ENCODE peak calls at places on chromosomes 13 and 19, in six cellular contexts. T is GM23248, L is IMR-90, B is SK-N-SH, H is PC-3, F is H9. U is an unnamed sample. For H4K20me1, the result is how much of the 10 kb centered on the place peaks cover.

GRCh38 chr19:52115526-52116053 is 20.0 kb upstream of the ZNF841 start:
- DNase-seq in B (no peak), F (no peak), T (no peak), L (no peak), H (no peak), U (no peak)

GRCh38 chr13:44906758-44907157 is 82.5 kb downstream of the NUFIP1 start:
- DNase-seq in T (peak), H (no peak), B (no peak), F (no peak), L (peak), U (no peak)

GRCh38 chr19:14409157-14410053 is 9.7 kb downstream of the DDX39A start:
- DNase-seq in T (no peak), B (no peak), F (no peak), L (no peak), H (no peak), U (no peak)

GRCh38 chr19:9640956-9641355 is 19.9 kb upstream of the ZNF561 start:
- DNase-seq in H (peak), F (no peak), T (no peak), B (no peak), L (no peak), U (no peak)

GRCh38 chr13:74136089-74136658 is 2.0 kb upstream of the KLF12 start:
- DNase-seq in F (no peak), H (peak), B (peak), T (peak), L (peak), U (peak)

GRCh38 chr19:46394398-46394797 is 19.0 kb downstream of the CCDC8 start:
- DNase-seq in H (no peak), F (no peak), T (peak), B (no peak), L (no peak), U (no peak)

GRCh38 chr13:49421391-49421790 is 22.5 kb downstream of the CAB39L start:
- DNase-seq in T (no peak), L (no peak), B (no peak), H (peak), F (peak), U (peak)

GRCh38 chr13:51066091-51066831 is 44.8 kb downstream of the C13orf42 start:
- DNase-seq in H (peak), T (peak), F (no peak), L (peak), B (no peak), U (peak)

GRCh38 chr13:91375119-91375729 is 23.2 kb upstream of the GPC5 start:
- DNase-seq in B (peak), F (no peak), L (peak), H (peak), T (peak), U (peak)

GRCh38 chr19:57615346-57615745 is 1.3 kb downstream of the ZNF134 start:
- DNase-seq in F (no peak), L (no peak), H (no peak), T (peak), B (no peak), U (peak)

DNA sequence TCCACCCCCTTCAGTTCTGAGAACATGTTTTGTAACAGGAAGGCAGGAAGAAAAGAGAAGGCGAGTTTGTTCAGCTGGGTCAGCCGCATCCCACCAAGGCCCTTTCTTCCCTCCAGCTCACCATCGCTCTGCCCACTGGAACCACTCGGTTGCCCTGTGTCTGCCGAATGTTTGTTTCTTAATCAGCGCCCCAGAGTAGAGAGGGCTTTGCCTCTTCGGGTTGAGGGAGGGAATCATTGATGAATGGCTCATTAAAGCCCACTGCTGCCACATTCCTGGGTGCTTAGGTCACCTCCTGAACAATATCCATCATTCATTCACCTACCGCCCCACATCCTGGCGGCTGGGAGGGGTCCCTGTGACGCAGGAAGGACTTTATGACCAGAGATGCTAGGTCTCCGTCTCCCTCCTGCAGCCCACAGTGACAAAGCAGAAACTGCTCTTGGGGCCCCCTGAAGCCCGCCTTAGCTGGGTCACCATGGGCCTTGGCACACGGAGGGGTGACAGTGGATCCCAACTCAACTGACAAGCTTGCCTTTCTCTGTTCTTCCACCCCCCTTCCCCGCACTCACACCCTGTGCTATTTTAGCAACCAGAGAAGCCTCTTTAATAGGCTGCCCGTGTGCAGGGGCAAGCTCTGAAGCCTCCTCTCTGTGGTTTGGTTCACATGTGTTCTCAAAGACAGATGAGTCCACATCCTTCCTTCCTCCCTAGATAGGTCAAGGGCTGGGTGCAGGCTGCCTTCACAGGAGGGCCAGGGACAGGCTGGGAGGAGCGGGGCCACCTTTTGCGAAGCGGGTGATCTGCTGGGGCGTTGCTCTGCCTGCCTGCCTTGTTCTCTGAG is 46.2 kb downstream of the ACTN4 start:
- DNase-seq in B (no peak), F (peak), H (peak), L (peak), T (peak), U (peak)
- H4K20me1 ChIP-seq in B (under half), F (under half), H (under half), L (half or more), T (under half), U (under half)

GRCh38 chr13:102355251-102355650 is 46.6 kb downstream of the FGF14 start:
- DNase-seq in B (no peak), F (no peak), L (no peak), H (no peak), T (no peak), U (no peak)
- H4K20me1 ChIP-seq in B (under half), F (under half), L (under half), H (under half), T (under half), U (under half)

GRCh38 chr19:19445288-19445687 is 39.8 kb downstream of the GATAD2A start:
- DNase-seq in B (no peak), T (no peak), H (no peak), L (no peak), F (no peak), U (no peak)

GRCh38 chr19:19443902-19444693 is 38.6 kb downstream of the GATAD2A start:
- DNase-seq in T (no peak), H (no peak), L (no peak), B (no peak), F (no peak), U (no peak)

GRCh38 chr19:19445911-19446361 is 40.5 kb downstream of the GATAD2A start:
- DNase-seq in F (no peak), T (peak), L (peak), H (no peak), B (no peak), U (peak)

GRCh38 chr19:19444694-19445155 is 39.2 kb downstream of the GATAD2A start:
- DNase-seq in F (no peak), T (peak), B (no peak), L (peak), H (peak), U (peak)

DNA sequence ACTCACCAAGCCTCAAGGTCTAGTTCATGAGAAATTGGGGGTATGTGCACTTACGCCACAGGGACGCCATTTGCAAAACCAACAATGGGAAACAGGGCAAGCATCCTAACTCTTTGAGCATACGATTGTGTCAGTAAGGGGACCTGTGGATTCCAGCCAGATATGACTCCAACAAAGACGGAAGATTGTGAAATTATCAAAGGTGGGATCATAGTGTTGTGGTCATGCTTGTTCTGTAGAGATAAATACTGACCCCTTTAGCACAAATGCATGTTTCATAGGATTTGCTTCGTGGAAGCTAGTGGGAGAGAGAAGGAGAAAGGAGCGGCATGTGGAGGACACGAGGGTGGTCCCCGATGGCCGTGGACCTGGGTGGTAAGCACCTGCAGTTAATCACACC is 37.8 kb downstream of the GATAD2A start:
- DNase-seq in B (no peak), H (no peak), F (no peak), L (no peak), T (no peak), U (no peak)
- H4K20me1 ChIP-seq in B (half or more), H (under half), F (under half), L (half or more), T (under half), U (under half)

GRCh38 chr19:17110599-17110966 is 35.0 kb downstream of the MYO9B start:
- DNase-seq in T (no peak), F (no peak), L (no peak), B (no peak), H (no peak), U (no peak)
- H4K20me1 ChIP-seq in T (under half), F (under half), L (half or more), B (under half), H (under half), U (under half)

DNA sequence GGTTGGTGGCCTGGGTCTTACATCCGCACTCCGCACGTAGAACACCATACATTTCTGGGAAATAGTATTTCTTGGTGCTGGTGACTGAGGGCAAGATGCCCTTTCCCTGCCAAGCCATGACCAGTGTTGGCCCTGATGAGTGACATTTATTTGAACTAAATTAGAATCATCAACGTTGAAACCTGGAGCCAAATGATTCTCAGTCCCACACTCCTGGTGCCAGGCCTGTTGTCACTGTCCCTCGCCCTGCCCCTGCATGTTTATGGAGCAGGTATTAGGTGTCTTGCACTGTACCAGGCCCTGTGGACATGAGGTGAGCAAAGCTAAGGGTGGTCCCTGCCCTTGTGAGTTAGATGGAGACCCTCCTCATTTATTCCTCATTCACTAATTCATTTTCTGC is 5.8 kb downstream of the CHST8 start:
- DNase-seq in B (no peak), T (no peak), L (no peak), H (no peak), F (no peak), U (no peak)
- H4K20me1 ChIP-seq in B (under half), T (under half), L (under half), H (under half), F (under half), U (under half)

GRCh38 chr13:40624338-40624737 is 42.1 kb downstream of the FOXO1 start:
- DNase-seq in L (no peak), F (no peak), H (no peak), B (peak), T (peak), U (no peak)
- H4K20me1 ChIP-seq in L (under half), F (under half), H (under half), B (under half), T (under half), U (under half)

GRCh38 chr19:2195914-2196313 is 32.2 kb downstream of the DOT1L start:
- DNase-seq in F (no peak), H (no peak), B (no peak), T (no peak), L (no peak), U (no peak)
- H4K20me1 ChIP-seq in F (under half), H (under half), B (under half), T (under half), L (under half), U (under half)

GRCh38 chr19:40271706-40272105 is 13.4 kb downstream of the AKT2 start:
- DNase-seq in T (no peak), B (no peak), H (no peak), L (no peak), F (no peak), U (no peak)
- H4K20me1 ChIP-seq in T (under half), B (half or more), H (under half), L (half or more), F (under half), U (under half)